ENCODE peak calls at places on chromosomes 4 and X, in ten cellular contexts. Q, T, P, E, Y, M, J, G, S and K are unnamed samples.

GRCh38 chr4:75678965-75679364 is 5.8 kb upstream of the G3BP2 start:
- DNase-seq in P (no peak), S (no peak), J (no peak), Y (no peak), T (no peak), Q (no peak), E (no peak), M (no peak), G (no peak), K (no peak)

GRCh38 chr4:145546556-145546955 is 64.9 kb downstream of the SMAD1 start:
- DNase-seq in T (no peak), Y (no peak), E (no peak), S (no peak), P (no peak), J (no peak), Q (no peak), M (peak; percentile 76), G (no peak), K (no peak)

GRCh38 chr4:54855221-54855854 is 197.6 kb downstream of the KIT start:
- DNase-seq in G (no peak), P (no peak), M (no peak), Q (no peak), S (no peak), Y (no peak), T (no peak), J (no peak), E (no peak), K (no peak)

GRCh38 chr4:150280081-150280950 is 202.1 kb downstream of the DCLK2 start:
- DNase-seq in E (peak; percentile 69), J (peak; percentile 71), T (no peak), Y (no peak), G (no peak), Q (peak; percentile 86), M (peak; percentile 96), S (no peak), P (no peak), K (peak; percentile 28)

GRCh38 chr4:41384992-41385391 is 128.3 kb downstream of the UCHL1 start:
- DNase-seq in S (no peak), Y (peak; percentile 63), J (peak; percentile 41), M (no peak), T (no peak), Q (no peak), G (no peak), P (no peak), E (no peak), K (no peak)

GRCh38 chrX:112731793-112732192 is 52.1 kb upstream of the LHFPL1 start:
- DNase-seq in P (no peak), Y (no peak), M (no peak), J (peak; percentile 4), G (no peak), E (no peak), T (no peak), S (no peak), Q (peak; percentile 32), K (no peak)

GRCh38 chr4:16253127-16253960 is 27.1 kb upstream of the TAPT1 start:
- DNase-seq in M (peak; percentile 87), J (peak; percentile 75), T (peak; percentile 32), P (no peak), G (no peak), S (no peak), Y (no peak), E (peak; percentile 30), Q (peak; percentile 88), K (no peak)

GRCh38 chrX:9148626-9149385 is 114.9 kb upstream of the FAM9B start:
- DNase-seq in Q (peak; percentile 71), G (no peak), Y (no peak), S (no peak), T (peak; percentile 42), P (peak; percentile 18), J (peak; percentile 62), M (peak; percentile 59), E (no peak), K (peak; percentile 20)

GRCh38 chr4:11297627-11298026 is 131.1 kb downstream of the HS3ST1 start:
- DNase-seq in M (peak; percentile 22), P (no peak), Q (no peak), E (no peak), G (no peak), J (no peak), S (no peak), Y (no peak), T (no peak), K (no peak)

GRCh38 chr4:184309241-184310170 is 91.8 kb upstream of the ENPP6 start:
- DNase-seq in M (no peak), Y (no peak), Q (no peak), E (no peak), S (no peak), G (no peak), J (no peak), T (no peak), P (no peak), K (no peak)

GRCh38 chr4:88104902-88105610 is 53.4 kb downstream of the ABCG2 start:
- DNase-seq in P (no peak), E (peak; percentile 38), Q (peak; percentile 88), G (no peak), S (no peak), T (peak; percentile 46), Y (no peak), J (peak; percentile 45), M (peak; percentile 78), K (no peak)

GRCh38 chr4:88108747-88109122 is 49.7 kb downstream of the ABCG2 start:
- DNase-seq in T (no peak), E (no peak), M (peak; percentile 18), P (no peak), S (no peak), Q (peak; percentile 53), J (no peak), Y (no peak), G (no peak), K (no peak)

GRCh38 chr4:88106205-88106604 is 52.2 kb downstream of the ABCG2 start:
- DNase-seq in Y (no peak), G (no peak), Q (peak; percentile 73), S (no peak), J (no peak), E (no peak), P (no peak), T (peak; percentile 11), M (peak; percentile 49), K (no peak)

GRCh38 chr4:88109123-88109864 is 49.1 kb downstream of the ABCG2 start:
- DNase-seq in M (no peak), J (no peak), T (peak; percentile 47), Q (no peak), Y (no peak), E (no peak), P (no peak), G (no peak), S (no peak), K (no peak)

GRCh38 chr4:88107406-88108107 is 50.9 kb downstream of the ABCG2 start:
- DNase-seq in S (no peak), Y (no peak), M (peak; percentile 4), Q (peak; percentile 9), E (no peak), P (no peak), J (peak; percentile 40), T (peak; percentile 95), G (no peak), K (no peak)
- TF ChIP-seq CTCF in S (no peak), Y (no peak), M (no peak), Q (no peak), E (no peak), P (no peak), J (no peak), T (no peak), G (no peak), K (no peak)

GRCh38 chrX:69031181-69031580 is 134.1 kb downstream of the PJA1 start:
- DNase-seq in Q (no peak), P (peak; percentile 43), E (no peak), Y (no peak), J (no peak), S (no peak), G (no peak), M (no peak), T (no peak), K (peak; percentile 75)
- TF ChIP-seq CTCF in Q (no peak), P (no peak), E (no peak), Y (no peak), J (peak; percentile 41), S (no peak), G (no peak), M (no peak), T (no peak), K (peak; percentile 41)

DNA sequence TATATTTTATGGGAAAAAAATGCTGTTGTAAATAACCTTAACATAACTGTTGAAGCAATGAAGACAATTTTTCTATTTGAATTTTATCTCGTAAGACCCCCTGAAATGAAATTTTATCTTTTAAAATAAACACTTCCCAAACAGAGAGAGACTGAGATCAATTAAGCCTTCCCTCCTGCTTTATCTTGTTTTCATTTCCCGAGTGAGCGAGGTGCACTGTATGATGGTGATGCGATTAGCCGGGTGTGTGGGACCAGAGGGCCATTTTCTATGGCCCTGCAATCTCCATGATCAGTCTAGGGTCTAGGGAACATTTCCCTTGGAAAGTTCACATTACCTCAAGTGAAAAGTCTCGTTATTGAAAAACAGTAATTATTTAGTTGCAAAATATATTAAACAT is 134.1 kb upstream of the MID1 start:
- DNase-seq in J (no peak), Y (no peak), P (no peak), G (no peak), S (no peak), Q (no peak), E (no peak), M (no peak), T (no peak), K (no peak)
- TF ChIP-seq CTCF in J (no peak), Y (no peak), P (no peak), G (no peak), S (no peak), Q (no peak), E (no peak), M (no peak), T (no peak), K (no peak)

GRCh38 chr4:173235050-173235449 is 66.4 kb downstream of the GALNT7 start:
- DNase-seq in T (no peak), G (no peak), J (no peak), M (no peak), Y (no peak), P (no peak), S (no peak), Q (no peak), E (no peak), K (no peak)

GRCh38 chr4:173230077-173230476 is 61.5 kb downstream of the GALNT7 start:
- DNase-seq in M (no peak), P (no peak), Q (no peak), T (no peak), S (no peak), G (no peak), J (no peak), E (no peak), Y (no peak), K (no peak)

GRCh38 chr4:173237152-173237551 is 68.5 kb downstream of the GALNT7 start:
- DNase-seq in Q (no peak), E (no peak), S (no peak), J (no peak), Y (no peak), M (no peak), P (no peak), G (no peak), T (no peak), K (no peak)

GRCh38 chr4:173227753-173228152 is 59.1 kb downstream of the GALNT7 start:
- DNase-seq in P (no peak), T (no peak), Q (no peak), E (no peak), S (no peak), Y (no peak), G (no peak), J (no peak), M (no peak), K (no peak)

DNA sequence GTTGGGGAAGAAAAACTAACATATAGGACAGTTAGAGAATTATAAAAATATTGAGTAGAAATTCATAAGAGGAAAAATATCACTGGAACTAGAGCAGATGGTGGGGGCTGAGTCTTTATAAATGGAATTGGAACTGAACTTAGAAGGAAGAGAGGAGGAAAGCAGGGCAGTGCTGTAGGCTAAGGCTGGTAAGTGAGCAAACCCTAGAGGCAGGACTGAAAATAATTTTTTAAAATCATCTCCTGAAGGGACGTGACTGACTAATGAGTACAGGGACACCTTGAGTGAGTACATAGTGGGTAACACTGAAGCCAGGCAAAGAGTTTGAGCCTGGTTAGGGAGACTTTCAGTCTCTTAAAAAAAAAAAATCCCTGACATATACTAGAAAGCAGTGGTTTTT is 63.3 kb downstream of the GALNT7 start:
- DNase-seq in M (no peak), T (peak; percentile 18), Y (no peak), E (no peak), S (no peak), Q (peak; percentile 18), G (no peak), P (no peak), J (peak; percentile 57), K (no peak)
- TF ChIP-seq CTCF in M (no peak), T (peak; percentile 17), Y (no peak), E (no peak), S (no peak), Q (peak; percentile 29), G (no peak), P (no peak), J (peak; percentile 33), K (no peak)